ENCODE peak calls at places on chromosome 22, in eight cellular contexts. J is thoracic aorta, X is small intestine, G is pancreas, L is body of pancreas, H is NT2/D1, W is Caco-2, Z is suprapubic skin. U is an unnamed sample. For H3K4me1, the result is how much of the 10 kb centered on the place peaks cover.

GRCh38 chr22:39388261-39389011 is 11.1 kb upstream of the TAB1 start:
- DNase-seq in J (peak), G (peak), X (peak), W (no peak), Z (peak), L (peak), H (peak), U (peak)

GRCh38 chr22:20953668-20954500 is 13.2 kb upstream of the AIFM3 start:
- DNase-seq in W (no peak), G (peak), X (no peak), J (no peak), H (no peak), L (peak), Z (no peak), U (no peak)

GRCh38 chr22:42621505-42622002 is 6.9 kb upstream of the POLDIP3 start:
- DNase-seq in Z (peak), L (peak), W (peak), H (peak), J (no peak), X (peak), G (peak), U (peak)

GRCh38 chr22:48938741-48939140 is 888.9 kb downstream of the BRD1 start:
- DNase-seq in W (no peak), G (no peak), Z (peak), H (no peak), J (no peak), X (no peak), L (no peak), U (peak)

GRCh38 chr22:37726240-37726887 is 29.5 kb downstream of the TRIOBP start:
- DNase-seq in L (no peak), X (no peak), W (no peak), H (no peak), Z (no peak), G (no peak), J (no peak), U (no peak)

GRCh38 chr22:41780714-41781507 is 19.6 kb upstream of the CCDC134 start:
- DNase-seq in J (peak), Z (peak), W (peak), L (peak), X (peak), H (no peak), G (no peak), U (peak)

GRCh38 chr22:32082331-32082730 is 39.3 kb downstream of the SLC5A1 start:
- DNase-seq in L (no peak), W (no peak), J (no peak), H (no peak), X (no peak), G (no peak), Z (no peak), U (no peak)

GRCh38 chr22:45977003-45977395 is at the start of gene WNT7B:
- DNase-seq in Z (no peak), W (no peak), J (no peak), X (no peak), G (no peak), L (peak), H (no peak), U (no peak)

GRCh38 chr22:39155421-39155820 is 2.9 kb upstream of the CBX7 start:
- DNase-seq in J (no peak), W (no peak), G (no peak), H (no peak), X (no peak), L (no peak), Z (no peak), U (no peak)

GRCh38 chr22:38989461-38989860 is 7.3 kb downstream of the APOBEC3B start:
- DNase-seq in J (no peak), H (no peak), Z (no peak), G (no peak), L (no peak), W (no peak), X (no peak), U (no peak)

GRCh38 chr22:47276219-47276843 is 513.9 kb downstream of the TBC1D22A start:
- DNase-seq in Z (peak), G (no peak), J (no peak), X (no peak), W (no peak), H (no peak), L (no peak), U (no peak)

GRCh38 chr22:41513391-41513790 is 30.9 kb downstream of the POLR3H start:
- DNase-seq in H (no peak), G (no peak), X (no peak), Z (no peak), L (no peak), W (no peak), J (no peak), U (no peak)

GRCh38 chr22:17774928-17775675 is 833 bp upstream of the BID start:
- DNase-seq in W (no peak), H (no peak), Z (no peak), X (no peak), J (no peak), G (no peak), L (no peak), U (no peak)

DNA sequence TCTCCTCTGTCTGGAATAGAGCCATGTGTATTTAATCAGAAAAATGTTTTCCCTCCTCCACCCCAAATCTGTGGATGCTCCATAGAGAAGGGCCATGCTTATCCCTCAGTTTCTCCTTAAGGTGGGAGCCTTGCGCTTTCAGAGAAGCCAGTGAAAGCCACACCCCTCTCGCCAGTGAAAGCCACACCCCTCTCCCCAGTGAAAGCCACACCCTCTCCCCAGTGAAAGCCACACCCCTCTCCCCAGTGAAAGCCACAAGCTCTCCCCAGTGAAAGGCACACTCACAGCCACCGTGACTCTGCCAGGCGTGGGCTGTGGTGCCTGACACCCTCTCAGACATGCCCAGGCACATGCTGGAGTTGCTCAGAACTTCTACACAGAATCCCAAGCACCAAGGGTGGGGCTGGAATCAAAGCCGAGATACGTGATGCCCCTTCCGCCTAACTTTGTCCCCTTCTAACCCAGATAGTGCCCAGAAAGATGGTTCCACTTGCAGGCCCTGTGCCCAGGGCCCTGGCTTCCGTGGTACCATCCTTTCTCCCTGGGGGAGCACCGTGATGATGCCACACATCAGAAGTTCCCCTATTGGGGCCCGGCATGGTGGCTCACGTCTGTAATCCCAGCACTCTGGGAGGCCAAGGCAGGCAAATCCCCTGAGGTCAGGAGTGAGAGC is 16.5 kb upstream of the PRR5 start:
- DNase-seq in G (no peak), W (peak), Z (no peak), J (no peak), H (peak), L (no peak), X (peak), U (peak)
- H3K4me1 ChIP-seq in G (under half), W (half or more), Z (under half), J (under half), H (under half), L (under half), X (under half), U (under half)

DNA sequence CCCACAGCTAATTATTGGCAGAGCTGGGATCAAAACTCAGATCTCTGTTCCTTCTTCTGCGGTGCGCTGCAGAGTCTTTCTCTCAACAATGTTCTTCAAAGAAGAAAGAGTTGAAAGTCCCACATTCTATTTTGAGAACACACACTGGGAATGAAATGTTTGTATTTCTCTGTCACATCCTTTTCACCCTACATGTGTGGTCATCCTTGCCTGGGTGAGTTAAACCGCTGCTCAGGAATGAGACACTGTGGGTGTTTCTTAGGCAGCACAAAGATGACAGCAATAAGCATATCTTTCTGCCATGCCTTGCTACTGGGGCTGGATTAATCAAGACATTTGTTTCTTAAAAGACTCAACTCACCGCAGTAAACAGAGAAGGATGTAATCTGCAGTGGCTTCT is 222.6 kb downstream of the LARGE1 start:
- DNase-seq in H (no peak), G (no peak), W (no peak), L (no peak), Z (no peak), J (no peak), X (no peak), U (no peak)
- H3K4me1 ChIP-seq in H (under half), G (under half), W (under half), L (under half), Z (under half), J (under half), X (under half), U (under half)

DNA sequence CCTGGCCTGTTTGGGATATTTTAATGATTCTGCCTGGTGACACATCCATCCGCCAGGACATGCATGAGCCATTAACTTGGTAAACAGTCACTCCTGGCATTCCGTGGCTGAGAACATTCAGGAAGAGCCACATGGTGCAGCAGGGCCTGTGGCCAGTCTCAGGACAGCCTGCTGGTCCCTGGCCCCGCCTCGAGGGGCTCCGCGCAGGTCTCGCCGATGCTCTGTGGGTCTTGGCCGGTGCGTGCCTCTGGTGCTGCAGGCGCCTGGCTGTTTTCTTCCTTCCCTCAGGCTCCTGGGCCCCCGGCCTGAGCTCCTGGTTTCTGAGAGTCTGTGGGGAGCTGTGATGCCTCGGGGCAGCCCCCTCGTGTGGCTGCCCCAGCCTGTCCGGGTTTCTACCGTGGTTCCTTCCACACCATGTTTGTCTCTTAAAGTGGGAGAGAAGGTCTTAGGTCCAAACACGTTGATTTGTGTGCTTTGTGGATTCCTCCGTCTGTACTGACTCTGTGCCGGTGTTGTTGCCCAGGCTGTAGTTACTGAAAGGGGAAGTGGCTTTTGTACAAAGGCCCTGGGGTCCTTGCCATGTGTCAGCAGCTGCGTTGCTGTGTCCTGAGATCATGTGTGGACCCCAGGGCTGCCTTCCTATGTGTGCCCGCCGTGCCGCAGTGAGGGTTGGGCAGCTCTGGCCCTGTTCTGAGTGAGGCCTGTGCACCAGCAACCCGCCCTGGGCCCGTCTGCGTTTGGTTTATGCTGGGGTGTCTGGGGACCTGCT is 6.5 kb downstream of the TRABD start:
- DNase-seq in J (no peak), H (no peak), X (no peak), G (peak), W (no peak), Z (no peak), L (peak), U (no peak)
- H3K4me1 ChIP-seq in J (under half), H (under half), X (under half), G (under half), W (under half), Z (under half), L (half or more), U (under half)

DNA sequence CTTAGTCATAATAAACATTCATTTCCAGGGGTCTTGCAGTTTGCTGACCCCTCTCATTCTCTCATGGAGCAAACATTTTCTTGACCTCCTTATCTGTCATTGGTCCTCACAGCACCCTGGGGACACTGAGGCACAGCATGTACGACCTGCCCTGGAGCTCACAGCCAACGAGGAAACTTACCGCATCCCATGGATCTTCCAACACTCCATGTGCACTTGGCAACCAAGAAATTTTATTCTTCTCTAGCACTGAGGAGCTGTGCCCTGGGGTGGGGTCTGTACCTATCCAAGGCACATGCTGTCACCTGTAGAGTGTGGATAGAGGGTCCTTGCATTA is 69.4 kb upstream of the IGLL5 start:
- DNase-seq in L (no peak), X (no peak), Z (no peak), H (no peak), W (no peak), J (no peak), G (no peak), U (no peak)
- H3K4me1 ChIP-seq in L (under half), X (under half), Z (under half), H (under half), W (under half), J (under half), G (under half), U (under half)

DNA sequence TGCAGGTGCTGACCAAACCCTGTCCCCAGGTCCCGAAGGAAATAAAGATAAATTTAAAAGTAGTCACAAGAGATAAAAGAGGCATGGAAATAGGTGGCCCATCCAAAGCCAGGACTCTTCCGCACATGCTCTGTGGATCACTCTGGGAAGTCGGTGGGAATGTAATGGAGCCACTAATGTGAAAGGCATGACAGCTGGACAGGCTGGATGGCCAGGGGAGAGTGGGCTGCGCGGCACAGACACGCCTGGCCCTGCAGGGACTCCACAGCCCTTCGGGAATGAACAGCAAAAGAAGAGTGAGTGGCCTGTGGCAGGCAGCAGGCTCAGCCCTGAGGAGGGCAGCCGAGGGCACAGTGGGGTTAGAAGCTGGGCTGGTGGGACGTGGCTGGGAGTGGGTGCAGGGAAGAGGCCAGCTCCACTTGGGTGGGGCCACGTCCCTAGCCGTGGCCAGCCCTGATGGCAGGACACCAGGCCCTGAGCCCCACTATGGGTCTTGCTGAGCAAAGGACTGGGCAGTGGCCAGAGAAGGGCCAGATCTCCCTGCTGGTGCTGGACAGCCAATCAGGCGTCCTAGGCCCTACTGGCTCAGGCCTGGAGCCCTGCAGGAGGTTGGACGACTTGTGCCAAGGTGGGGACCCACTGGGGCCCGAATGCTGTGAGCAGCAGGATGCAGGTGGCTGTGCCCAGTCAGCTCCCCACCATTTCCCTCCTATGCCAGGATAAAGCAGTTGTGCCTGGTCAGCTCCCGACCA is 31.3 kb upstream of the GNB1L start:
- DNase-seq in X (no peak), G (no peak), J (no peak), L (no peak), W (no peak), Z (peak), H (no peak), U (no peak)
- H3K4me1 ChIP-seq in X (under half), G (under half), J (under half), L (under half), W (under half), Z (half or more), H (under half), U (under half)

U was measured in colonic mucosa.